ENCODE peak calls at places on chromosomes 7 and 10, in four cellular contexts. N is heart left ventricle, D is tibial nerve, J is suprapubic skin. A is an unnamed sample.

GRCh38 chr7:108109216-108109908 is 20.8 kb downstream of the LAMB4 start:
- DNase-seq in N (no peak), D (no peak), J (no peak), A (no peak)

GRCh38 chr7:33459340-33459751 is 330.0 kb downstream of the BBS9 start:
- DNase-seq in N (no peak), D (no peak), J (no peak), A (peak)

GRCh38 chr10:118594392-118595063 is 920 bp downstream of the PRLHR start:
- DNase-seq in N (peak), D (peak), J (no peak), A (peak)

GRCh38 chr7:135405969-135406368 is 103.9 kb downstream of the CNOT4 start:
- DNase-seq in N (no peak), D (no peak), J (no peak), A (no peak)

GRCh38 chr7:107563072-107563760 is 504 bp downstream of the COG5 start:
- DNase-seq in N (no peak), D (peak), J (no peak), A (peak)

GRCh38 chr10:16673443-16673842 is 143.8 kb downstream of the RSU1 start:
- DNase-seq in N (no peak), D (no peak), J (no peak), A (no peak)

GRCh38 chr10:71970869-71971268 is 6.7 kb downstream of the CHST3 start:
- DNase-seq in N (no peak), D (no peak), J (no peak), A (no peak)

GRCh38 chr7:309586-310228 is 19.7 kb downstream of the FOXL3 start:
- DNase-seq in N (peak), D (no peak), J (no peak), A (no peak)

GRCh38 chr10:88028654-88029053 is 165.2 kb downstream of the PTEN start:
- DNase-seq in N (no peak), D (no peak), J (no peak), A (no peak)

GRCh38 chr7:1454471-1455065 is 4.7 kb downstream of the MICALL2 start:
- DNase-seq in N (peak), D (no peak), J (no peak), A (no peak)

GRCh38 chr7:80231719-80232118 is 97.1 kb downstream of the GNAI1 start:
- DNase-seq in N (no peak), D (no peak), J (no peak), A (no peak)

GRCh38 chr10:14648936-14649335 is 125.8 kb downstream of the FAM107B start:
- DNase-seq in N (no peak), D (no peak), J (no peak), A (no peak)

GRCh38 chr10:103661198-103661950 is 167.9 kb downstream of the NEURL1 start:
- DNase-seq in N (peak), D (peak), J (peak), A (peak)

GRCh38 chr10:103660364-103661197 is 167.1 kb downstream of the NEURL1 start:
- DNase-seq in N (peak), D (no peak), J (no peak), A (peak)

GRCh38 chr10:103658049-103658577 is 164.6 kb downstream of the NEURL1 start:
- DNase-seq in N (no peak), D (no peak), J (no peak), A (no peak)

GRCh38 chr10:103661951-103662405 is 168.5 kb downstream of the NEURL1 start:
- DNase-seq in N (no peak), D (no peak), J (no peak), A (no peak)

DNA sequence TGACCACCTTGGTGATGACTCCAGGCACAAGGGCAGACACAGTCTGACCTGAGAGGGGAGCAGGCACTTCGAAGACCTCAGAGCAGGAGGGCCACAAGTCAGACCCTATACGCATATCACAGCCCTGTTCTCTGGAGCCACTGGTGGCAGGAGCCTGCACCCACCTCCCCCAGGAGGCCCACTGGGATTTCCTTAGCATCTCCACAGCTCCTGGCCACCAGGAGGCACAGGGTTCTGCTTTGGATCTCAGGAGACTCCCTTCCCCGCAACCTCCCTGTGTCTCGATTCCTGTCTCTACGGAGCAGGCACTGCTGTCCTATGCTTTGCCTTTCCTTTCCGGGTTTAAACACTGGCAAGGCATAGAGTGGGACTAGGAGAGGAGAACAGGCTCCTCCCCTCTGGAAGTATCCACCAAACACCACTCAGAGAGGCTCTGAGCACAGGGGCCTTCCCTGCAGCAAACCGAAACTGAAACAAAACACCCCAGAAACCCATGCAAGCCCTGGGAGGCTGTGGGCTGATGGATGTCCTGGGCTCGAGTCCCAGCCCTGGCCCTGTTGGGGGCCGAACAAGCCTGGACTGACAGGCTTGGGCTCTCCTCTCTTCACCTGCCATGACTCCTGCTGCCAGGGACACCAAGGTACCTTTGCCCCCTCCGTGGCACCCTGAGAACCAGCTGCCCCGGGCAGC is 166.3 kb downstream of the NEURL1 start:
- DNase-seq in N (peak), D (peak), J (no peak), A (peak)
- TF ChIP-seq POLR2A in N (no peak), D (peak), J (no peak), A (peak)

GRCh38 chr7:100433276-100433591 is 3.1 kb downstream of the PPP1R35 start:
- DNase-seq in N (no peak), D (no peak), J (no peak), A (no peak)

GRCh38 chr7:100431286-100431735 is 1.7 kb downstream of the MEPCE start:
- DNase-seq in N (no peak), D (no peak), J (no peak), A (no peak)

GRCh38 chr7:100432053-100432452 is 2.4 kb downstream of the MEPCE start:
- DNase-seq in N (no peak), D (no peak), J (no peak), A (no peak)

GRCh38 chr7:100433592-100434296 is 2.6 kb downstream of the PPP1R35 start:
- DNase-seq in N (no peak), D (no peak), J (no peak), A (no peak)

GRCh38 chr7:100432621-100433275 is 3.1 kb downstream of the MEPCE start:
- DNase-seq in N (no peak), D (no peak), J (no peak), A (no peak)
- TF ChIP-seq POLR2A in N (no peak), D (no peak), J (no peak), A (no peak)

GRCh38 chr10:5291501-5292195 is 73.1 kb upstream of the UCN3 start:
- DNase-seq in N (peak), D (peak), J (peak), A (peak)
- TF ChIP-seq POLR2A in N (no peak), D (no peak), J (no peak), A (no peak)

DNA sequence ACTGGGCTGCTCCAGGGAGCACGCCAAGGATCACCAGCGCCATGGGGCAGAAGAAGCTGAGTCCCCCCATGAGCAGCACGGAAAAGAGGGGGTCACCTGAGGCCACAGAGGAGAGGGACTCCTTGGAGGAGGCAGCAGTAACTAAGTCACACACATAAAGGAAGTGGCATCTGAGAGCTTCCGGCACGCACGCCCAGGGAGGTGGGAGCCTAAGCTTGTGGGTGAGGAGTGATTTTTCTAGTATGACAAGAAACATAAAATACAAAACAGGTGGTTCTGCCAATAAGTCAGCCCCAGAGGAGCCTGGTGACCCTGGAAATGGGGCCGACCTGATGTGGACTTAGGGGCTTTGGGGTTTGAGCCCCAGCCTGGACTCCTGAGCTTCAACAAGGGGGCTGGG is 60.8 kb downstream of the CARD11 start:
- DNase-seq in N (no peak), D (no peak), J (no peak), A (no peak)
- TF ChIP-seq POLR2A in N (no peak), D (no peak), J (no peak), A (no peak)